ENCODE peak calls at places on chromosomes 13 and 19, in five cellular contexts. L is heart left ventricle, C is WTC11, U is activated B cell treated with CpG ODN at 0.5 μM for 24 hours, N is cardiac muscle cell. J is an unnamed sample.

GRCh38 chr19:48872182-48872883 is at the start of gene PPP1R15A:
- DNase-seq in C (peak), L (peak), U (peak), N (peak), J (peak)

GRCh38 chr13:32079586-32079985 is 48.0 kb downstream of the FRY start:
- DNase-seq in C (no peak), L (no peak), N (no peak), U (no peak), J (no peak)

GRCh38 chr19:1133471-1133929 is 29.7 kb downstream of the GPX4 start:
- DNase-seq in N (no peak), L (no peak), C (peak), U (peak), J (no peak)

GRCh38 chr13:106570354-106570822 is 2.5 kb upstream of the ARGLU1 start:
- DNase-seq in L (peak), C (peak), N (no peak), U (peak), J (no peak)

GRCh38 chr13:41401371-41401770 is 56.0 kb upstream of the RGCC start:
- DNase-seq in L (no peak), N (no peak), C (peak), U (no peak), J (no peak)

GRCh38 chr19:45526143-45526542 is 18.9 kb downstream of the VASP start:
- DNase-seq in U (no peak), C (peak), L (peak), N (peak), J (no peak)

GRCh38 chr13:30985637-30986205 is 53.3 kb downstream of the TEX26 start:
- DNase-seq in U (no peak), L (no peak), C (no peak), N (no peak), J (no peak)

GRCh38 chr19:7230826-7231225 is 63.4 kb downstream of the INSR start:
- DNase-seq in U (no peak), C (no peak), N (no peak), L (peak), J (no peak)

GRCh38 chr13:28532226-28533048 is 37.5 kb upstream of the FLT1 start:
- DNase-seq in L (peak), N (peak), C (peak), U (peak), J (no peak)

GRCh38 chr13:23626730-23627129 is 56.5 kb downstream of the TNFRSF19 start:
- DNase-seq in N (no peak), U (no peak), L (no peak), C (no peak), J (no peak)

GRCh38 chr19:1571358-1571757 is 3.2 kb upstream of the MEX3D start:
- DNase-seq in U (no peak), N (no peak), L (no peak), C (no peak), J (no peak)

DNA sequence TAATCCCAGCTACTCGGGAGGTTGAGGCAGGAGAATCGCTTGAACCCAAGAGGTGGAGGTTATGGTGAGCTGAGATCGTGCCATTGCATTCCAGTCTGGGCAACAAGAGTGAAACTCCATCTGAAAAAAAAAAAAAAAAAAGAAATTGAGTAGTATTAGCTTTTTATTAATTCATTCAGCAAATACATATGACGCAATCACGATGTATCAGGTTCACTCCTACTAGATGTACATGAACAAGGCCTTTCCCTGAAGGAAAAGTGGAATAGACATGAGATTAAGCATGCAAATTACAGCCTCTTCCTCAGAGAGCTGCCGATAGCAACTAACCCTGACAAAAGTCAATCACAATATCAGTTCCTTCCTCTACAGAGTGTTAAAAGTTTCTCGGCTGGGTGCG is 9.2 kb upstream of the TPT1 start:
- DNase-seq in N (no peak), C (no peak), U (no peak), L (no peak), J (no peak)
- TF ChIP-seq CTCF in N (no peak), C (no peak), U (no peak), L (no peak), J (no peak)

DNA sequence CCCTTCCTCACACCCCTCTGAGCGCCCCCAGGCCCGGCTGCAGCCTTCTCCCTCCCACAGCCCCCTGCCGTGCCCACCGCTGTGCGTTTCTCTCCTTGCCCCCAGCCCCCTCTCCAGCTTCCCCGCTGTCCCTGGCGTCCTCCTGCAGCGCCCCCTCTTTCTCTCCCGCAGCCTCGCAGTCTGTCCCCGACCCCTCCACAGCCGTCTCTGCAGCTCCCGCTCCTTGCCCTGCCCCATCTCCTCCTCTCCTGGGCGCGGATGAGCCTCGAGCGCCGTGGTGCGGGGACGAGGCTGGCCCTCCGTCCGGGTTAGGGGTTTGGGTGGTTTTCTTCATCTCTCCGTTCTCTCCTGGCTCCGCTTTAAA is 1.1 kb downstream of the KMT5C start:
- DNase-seq in N (peak), C (peak), U (no peak), L (no peak), J (no peak)
- TF ChIP-seq CTCF in N (peak), C (no peak), U (no peak), L (no peak), J (no peak)

GRCh38 chr13:44307844-44308243 is 65.8 kb upstream of the SERP2 start:
- DNase-seq in U (no peak), L (no peak), C (no peak), N (no peak), J (peak)

GRCh38 chr13:44308352-44308751 is 65.3 kb upstream of the SERP2 start:
- DNase-seq in U (no peak), C (no peak), N (no peak), L (no peak), J (peak)

GRCh38 chr13:44306401-44307192 is 67.0 kb upstream of the SERP2 start:
- DNase-seq in C (peak), N (peak), U (no peak), L (peak), J (peak)

GRCh38 chr13:44305845-44306244 is 67.8 kb upstream of the SERP2 start:
- DNase-seq in N (no peak), U (no peak), C (no peak), L (no peak), J (peak)

GRCh38 chr13:44307255-44307654 is 66.4 kb upstream of the SERP2 start:
- DNase-seq in U (no peak), N (no peak), L (no peak), C (no peak), J (no peak)
- TF ChIP-seq CTCF in U (no peak), N (no peak), L (no peak), C (no peak), J (no peak)

DNA sequence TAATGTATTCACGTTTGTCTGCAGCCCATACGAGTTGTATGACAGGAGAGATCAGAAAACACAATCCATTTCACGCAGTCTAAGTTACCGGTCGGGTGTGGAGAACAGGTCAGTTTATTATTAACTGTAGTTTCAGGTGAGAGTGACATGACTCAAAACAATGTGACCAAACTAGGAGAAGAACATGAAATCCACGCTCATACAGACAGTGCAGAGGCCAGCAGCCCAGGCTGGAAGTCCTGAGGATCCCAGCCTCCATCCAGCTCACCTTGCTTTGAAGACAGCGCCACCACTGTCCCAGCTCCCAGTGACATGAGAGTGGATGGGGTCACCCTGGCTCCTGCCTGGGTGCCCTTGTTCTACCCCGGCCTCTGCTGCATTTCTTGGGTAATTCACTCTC is 19.7 kb upstream of the ATP11A start:
- DNase-seq in C (no peak), U (no peak), N (no peak), L (no peak), J (peak)
- TF ChIP-seq CTCF in C (no peak), U (no peak), N (no peak), L (no peak), J (no peak)

DNA sequence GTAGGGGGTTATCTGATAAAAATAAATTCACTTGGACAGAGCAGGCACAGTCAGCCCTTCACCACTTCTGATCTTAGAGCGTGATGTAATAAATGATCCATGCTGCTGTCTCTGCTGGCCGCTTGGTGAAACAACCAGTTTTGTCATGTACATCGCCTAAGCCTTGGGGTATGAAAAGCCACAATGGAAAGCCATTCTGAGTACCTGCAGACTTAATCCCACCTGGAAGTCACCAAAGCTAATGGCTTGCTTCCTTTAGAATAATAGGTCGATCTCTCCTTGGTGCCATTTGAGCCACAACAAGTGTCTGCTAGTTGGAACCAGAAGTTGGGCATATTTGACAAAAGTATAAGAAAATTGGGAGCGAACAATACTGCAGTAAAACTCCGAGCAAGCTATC is 1649.7 kb upstream of the SPRY2 start:
- DNase-seq in L (no peak), C (no peak), U (no peak), N (no peak), J (no peak)
- TF ChIP-seq CTCF in L (no peak), C (no peak), U (no peak), N (no peak), J (no peak)

J was measured in vagina.